ENCODE peak calls at places on chromosomes 3 and 15, in four cellular contexts. I is K562, H is HepG2, A is H1. R is an unnamed sample.

GRCh38 chr15:81749667-81750360 is 296.0 kb downstream of the MEX3B start:
- DNase-seq in A (no peak), H (no peak), I (no peak), R (no peak)

GRCh38 chr3:128971421-128971820 is 22.5 kb downstream of the CFAP92 start:
- DNase-seq in I (no peak), H (no peak), A (no peak), R (no peak)

GRCh38 chr3:52153389-52154096 is 680 bp downstream of the POC1A start:
- DNase-seq in H (peak; percentile 48), A (peak; percentile 46), I (peak; percentile 46), R (no peak)

GRCh38 chr3:142929109-142929508 is 34.4 kb downstream of the PAQR9 start:
- DNase-seq in H (peak; percentile 55), A (no peak), I (peak; percentile 76), R (peak; percentile 21)

GRCh38 chr3:174441588-174442316 is 417.4 kb upstream of the NAALADL2 start:
- DNase-seq in H (no peak), A (no peak), I (no peak), R (peak; percentile 54)

GRCh38 chr3:47444103-47444502 is 31.6 kb downstream of the SCAP start:
- DNase-seq in H (no peak), A (no peak), I (peak; percentile 4), R (no peak)

GRCh38 chr3:190131329-190131728 is 10.6 kb upstream of the P3H2 start:
- DNase-seq in A (no peak), H (no peak), I (no peak), R (peak; percentile 50)

GRCh38 chr15:48862705-48863104 is 15.2 kb upstream of the EID1 start:
- DNase-seq in H (no peak), A (no peak), I (no peak), R (no peak)

GRCh38 chr3:25430942-25431570 is 3.0 kb downstream of the RARB start:
- DNase-seq in A (no peak), H (no peak), I (no peak), R (peak; percentile 69)

GRCh38 chr3:188295876-188296275 is 141.9 kb downstream of the LPP start:
- DNase-seq in H (no peak), I (no peak), A (no peak), R (no peak)

GRCh38 chr15:75597667-75598341 is 18.7 kb upstream of the PTPN9 start:
- DNase-seq in A (no peak), I (peak; percentile 49), H (no peak), R (peak; percentile 36)

GRCh38 chr3:40020689-40021088 is 211.3 kb downstream of the MYRIP start:
- DNase-seq in I (no peak), A (no peak), H (no peak), R (no peak)

GRCh38 chr15:82569834-82570233 is 29.6 kb upstream of the RPS17 start:
- DNase-seq in H (no peak), I (no peak), A (no peak), R (no peak)

GRCh38 chr3:146640955-146641867 is 36.1 kb upstream of the PLSCR5 start:
- DNase-seq in H (peak; percentile 56), A (no peak), I (peak; percentile 23), R (peak; percentile 69)

GRCh38 chr3:52289338-52289746 is 1.7 kb downstream of the GLYCTK start:
- DNase-seq in I (no peak), A (no peak), H (no peak), R (no peak)

GRCh38 chr15:89451846-89452245 is 44.5 kb downstream of the RHCG start:
- DNase-seq in A (no peak), I (no peak), H (no peak), R (no peak)

GRCh38 chr3:97927699-97928098 is 44.5 kb downstream of the RIOX2 start:
- DNase-seq in H (peak; percentile 35), A (no peak), I (no peak), R (no peak)

GRCh38 chr15:30065025-30065801 is 17.5 kb upstream of the GOLGA8J start:
- DNase-seq in I (no peak), A (no peak), H (no peak), R (no peak)

GRCh38 chr3:4656059-4656458 is 162.9 kb downstream of the ITPR1 start:
- DNase-seq in H (peak; percentile 30), A (peak; percentile 44), I (peak; percentile 72), R (peak; percentile 81)

GRCh38 chr3:141738636-141739363 is 702 bp downstream of the RNF7 start:
- DNase-seq in H (no peak), I (peak; percentile 22), A (no peak), R (peak; percentile 62)

GRCh38 chr3:49158108-49158709 is 7.9 kb downstream of the CCDC71 start:
- DNase-seq in H (peak; percentile 74), A (no peak), I (peak; percentile 35), R (no peak)

GRCh38 chr3:175818811-175819464 is 959.8 kb downstream of the NAALADL2 start:
- DNase-seq in A (no peak), I (no peak), H (no peak), R (no peak)

GRCh38 chr3:102006812-102007485 is 157.6 kb downstream of the NFKBIZ start:
- DNase-seq in I (no peak), A (no peak), H (no peak), R (peak; percentile 87)

GRCh38 chr3:71753716-71754609 is at the start of gene GPR27:
- DNase-seq in A (no peak), I (no peak), H (no peak), R (peak; percentile 48)

DNA sequence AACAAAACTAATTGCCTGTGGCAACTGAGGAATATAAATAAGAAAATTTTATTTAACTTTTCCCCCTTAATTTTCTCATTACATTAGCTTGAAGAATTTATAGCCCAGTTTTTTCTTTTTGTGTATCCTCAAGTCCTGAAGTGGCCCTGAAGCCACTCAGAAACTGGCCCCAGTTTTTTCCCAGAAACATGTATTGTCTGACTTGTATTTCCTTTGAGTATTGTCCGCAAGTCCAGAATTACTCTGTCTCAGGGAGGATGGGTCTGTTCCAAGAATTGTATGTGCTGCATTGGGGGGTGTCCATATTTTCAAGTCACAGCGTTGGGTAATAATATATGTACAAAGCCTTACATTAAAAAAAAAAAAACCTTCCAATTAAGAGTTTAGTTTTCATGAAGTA is 149.7 kb upstream of the IL12A start:
- DNase-seq in I (no peak), H (no peak), A (no peak), R (peak; percentile 70)
- H3K4me2 ChIP-seq in I (no peak overlapping the region), H (no peak overlapping the region), A (peak overlapping the region; percentile 92), R (no peak overlapping the region)

GRCh38 chr3:186526256-186526606 is 17.9 kb downstream of the CRYGS start:
- DNase-seq in A (no peak), H (no peak), I (no peak), R (no peak)

GRCh38 chr3:186525369-186526255 is 18.6 kb downstream of the CRYGS start:
- DNase-seq in I (no peak), H (peak; percentile 84), A (no peak), R (no peak)

GRCh38 chr3:186532641-186533072 is 11.5 kb downstream of the CRYGS start:
- DNase-seq in A (no peak), H (no peak), I (no peak), R (no peak)

GRCh38 chr3:186530415-186530814 is 13.8 kb downstream of the CRYGS start:
- DNase-seq in H (no peak), I (no peak), A (no peak), R (no peak)

GRCh38 chr3:186529204-186529999 is 14.8 kb downstream of the CRYGS start:
- DNase-seq in H (no peak), A (no peak), I (no peak), R (no peak)
- TF ChIP-seq JUN in H (no peak), A (no peak), I (no peak), R (no peak)

GRCh38 chr3:157442729-157443128 is 6.1 kb downstream of the PTX3 start:
- DNase-seq in I (peak; percentile 44), H (no peak), A (no peak), R (no peak)

GRCh38 chr3:157441102-157441622 is 4.5 kb downstream of the PTX3 start:
- DNase-seq in H (no peak), I (no peak), A (no peak), R (no peak)

GRCh38 chr3:157438371-157438735 is 1.7 kb downstream of the PTX3 start:
- DNase-seq in H (no peak), I (no peak), A (no peak), R (peak; percentile 46)

GRCh38 chr3:157436583-157437300 is at the start of gene PTX3:
- DNase-seq in A (no peak), I (no peak), H (no peak), R (peak; percentile 85)
- H3K9ac ChIP-seq in A (peak within 1 kb of the TSS; percentile 76), I (no peak within 1 kb of the TSS), H (no peak within 1 kb of the TSS), R (peak within 1 kb of the TSS; percentile 93)

GRCh38 chr15:41791547-41791937 is 17.3 kb downstream of the MAPKBP1 start:
- DNase-seq in A (no peak), I (no peak), H (no peak), R (no peak)

GRCh38 chr15:41791970-41792637 is 17.8 kb downstream of the MAPKBP1 start:
- DNase-seq in I (no peak), H (no peak), A (no peak), R (no peak)

GRCh38 chr15:41796457-41796856 is 22.2 kb downstream of the MAPKBP1 start:
- DNase-seq in H (peak; percentile 32), I (no peak), A (no peak), R (peak; percentile 86)

GRCh38 chr15:41795996-41796395 is 21.7 kb downstream of the MAPKBP1 start:
- DNase-seq in H (no peak), I (no peak), A (no peak), R (no peak)

GRCh38 chr15:41794081-41794480 is 19.8 kb downstream of the MAPKBP1 start:
- DNase-seq in H (no peak), A (no peak), I (no peak), R (no peak)
- H3K4me2 ChIP-seq in H (no peak overlapping the region), A (no peak overlapping the region), I (no peak overlapping the region), R (no peak overlapping the region)

DNA sequence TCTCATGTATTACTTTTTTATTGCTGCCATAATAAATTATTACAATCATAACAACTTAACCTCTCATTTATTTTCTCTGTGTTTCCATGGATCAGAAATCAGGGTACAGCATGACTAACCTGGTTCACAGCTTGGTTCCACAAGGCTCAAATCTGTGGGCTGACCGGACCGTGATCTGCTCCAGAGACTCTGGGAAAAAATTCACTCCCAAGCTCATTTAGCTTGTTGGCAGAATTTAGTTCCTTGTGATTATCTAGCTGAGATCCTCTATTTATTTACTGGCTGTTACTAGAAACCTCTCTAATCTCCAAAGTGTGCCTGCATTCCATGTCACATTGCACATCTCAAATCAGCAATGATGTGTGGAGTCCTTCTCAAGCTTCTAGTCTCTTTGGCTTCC is 386.6 kb downstream of the DIPK2A start:
- DNase-seq in A (no peak), I (no peak), H (no peak), R (no peak)
- TF ChIP-seq JUN in A (no peak), I (no peak), H (no peak), R (no peak)

DNA sequence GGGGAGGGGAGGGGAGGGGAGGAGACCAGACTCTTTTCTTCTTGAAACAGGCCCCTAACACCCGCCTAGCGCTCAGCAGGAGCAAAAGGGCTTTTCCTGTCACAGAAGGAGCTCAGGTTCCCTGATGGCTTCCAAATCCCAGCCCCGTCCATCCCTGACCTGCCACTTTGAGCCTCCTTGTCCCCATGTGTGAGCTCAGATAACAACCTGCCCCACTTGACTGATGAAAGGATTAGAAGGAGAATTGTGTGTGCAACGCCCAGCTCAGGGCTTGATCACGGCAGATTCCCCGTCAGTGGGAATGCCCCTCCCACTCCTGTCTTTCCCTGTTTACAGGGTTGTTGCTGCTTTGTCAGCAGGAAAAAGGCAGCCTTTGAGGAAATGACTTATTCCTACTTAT is 5.9 kb upstream of the LRRC15 start:
- DNase-seq in I (peak; percentile 34), H (no peak), A (no peak), R (peak; percentile 68)
- H3K9ac ChIP-seq in I (no peak overlapping the region), H (no peak overlapping the region), A (no peak overlapping the region), R (no peak overlapping the region)